ENCODE peak calls at places on chromosome 7, in seven cellular contexts. C is activated CD4-positive, alpha-beta T cell treated with anti-CD3 and anti-CD28 coated beads for 24 hours; G is smooth muscle cell of the brain vasculature; B is adrenal gland; H is NB4; A is stimulated activated CD4-positive, alpha-beta T cell treated with anti-CD3 and anti-CD28 coated beads, Interleukin-1b, Interleukin-23, amount 100 ng/mL, for 24 hours; O is NK-92 treated with Interleukin-12 subunit alpha and Interleukin-12 subunit beta, amount 100 ng/mL, for 24 hours. I is an unnamed sample.

GRCh38 chr7:128778946-128779345 is 3.4 kb upstream of the OPN1SW start:
- DNase-seq in O (no peak), C (no peak), B (no peak), A (no peak), G (no peak), H (no peak), I (no peak)

GRCh38 chr7:114450431-114450830 is 35.8 kb downstream of the FOXP2 start:
- DNase-seq in B (no peak), O (no peak), G (no peak), C (no peak), H (no peak), A (no peak), I (no peak)

GRCh38 chr7:40346554-40346953 is 211.7 kb downstream of the SUGCT start:
- DNase-seq in O (no peak), H (no peak), B (no peak), C (no peak), A (no peak), G (no peak), I (peak)

GRCh38 chr7:14639329-14639728 is 263.2 kb downstream of the DGKB start:
- DNase-seq in H (no peak), G (no peak), C (no peak), B (no peak), A (no peak), O (no peak), I (peak)

GRCh38 chr7:49597805-49598204 is 175.6 kb upstream of the VWC2 start:
- DNase-seq in C (no peak), A (no peak), G (no peak), O (no peak), H (peak), B (no peak), I (no peak)

GRCh38 chr7:134845461-134845860 is 66.0 kb downstream of the CALD1 start:
- DNase-seq in B (no peak), G (no peak), C (no peak), O (no peak), A (no peak), H (no peak), I (no peak)

GRCh38 chr7:122762071-122762470 is 59.3 kb upstream of the RNF148 start:
- DNase-seq in C (no peak), B (peak), A (no peak), G (no peak), H (no peak), O (no peak), I (no peak)

GRCh38 chr7:55250313-55250712 is 114.8 kb upstream of the LANCL2 start:
- DNase-seq in O (no peak), C (no peak), A (no peak), H (no peak), G (no peak), B (no peak), I (peak)

GRCh38 chr7:144853542-144853941 is 17.7 kb upstream of the TPK1 start:
- DNase-seq in G (no peak), O (no peak), A (no peak), H (no peak), B (no peak), C (no peak), I (no peak)

GRCh38 chr7:94300176-94300835 is 94.4 kb upstream of the COL1A2 start:
- DNase-seq in O (no peak), G (no peak), B (no peak), C (no peak), H (no peak), A (no peak), I (peak)

GRCh38 chr7:46741924-46742607 is 821.0 kb upstream of the IGFBP3 start:
- DNase-seq in C (no peak), A (no peak), O (no peak), H (no peak), B (no peak), G (no peak), I (no peak)

GRCh38 chr7:157022681-157023588 is 12.5 kb upstream of the MNX1 start:
- DNase-seq in O (no peak), B (no peak), H (no peak), G (no peak), A (no peak), C (no peak), I (no peak)